ENCODE peak calls at places on chromosomes 7 and 10, in five cellular contexts. K is GM04503, D is RPMI8226, V is AG04449, J is MM.1S. W is an unnamed sample.

GRCh38 chr7:26705567-26705966 is 158.8 kb downstream of the SKAP2 start:
- DNase-seq in D (no peak), V (peak), K (peak), J (no peak), W (peak)

GRCh38 chr7:38112075-38112474 is 66.0 kb upstream of the STARD3NL start:
- DNase-seq in K (no peak), D (no peak), V (no peak), J (no peak), W (no peak)

GRCh38 chr7:18530224-18531179 is 35.0 kb downstream of the HDAC9 start:
- DNase-seq in V (no peak), J (no peak), K (no peak), D (no peak), W (peak)

GRCh38 chr7:158110661-158111555 is 476.7 kb downstream of the PTPRN2 start:
- DNase-seq in D (peak), K (no peak), J (peak), V (no peak), W (no peak)

GRCh38 chr10:133009218-133009954 is 67.0 kb upstream of the CFAP46 start:
- DNase-seq in D (peak), V (no peak), J (no peak), K (no peak), W (no peak)

GRCh38 chr7:143511593-143512047 is 33.9 kb downstream of the TAS2R41 start:
- DNase-seq in D (peak), J (no peak), K (no peak), V (no peak), W (no peak)

GRCh38 chr10:126963354-126963753 is 58.1 kb downstream of the DOCK1 start:
- DNase-seq in K (no peak), J (no peak), V (no peak), D (no peak), W (no peak)

GRCh38 chr10:124328514-124329220 is 90.1 kb downstream of the OAT start:
- DNase-seq in D (no peak), J (no peak), V (no peak), K (no peak), W (no peak)

GRCh38 chr7:66905689-66906088 is 15.3 kb upstream of the TMEM248 start:
- DNase-seq in V (no peak), D (no peak), J (no peak), K (no peak), W (no peak)

GRCh38 chr10:124346831-124347230 is 71.9 kb downstream of the OAT start:
- DNase-seq in K (no peak), J (no peak), V (no peak), D (no peak), W (no peak)

GRCh38 chr7:120802751-120803150 is 55.2 kb downstream of the TSPAN12 start:
- DNase-seq in K (no peak), J (no peak), V (no peak), D (no peak), W (no peak)

GRCh38 chr10:86104156-86104555 is 262.4 kb downstream of the GRID1 start:
- DNase-seq in V (no peak), K (no peak), D (no peak), J (no peak), W (no peak)

GRCh38 chr7:134356421-134356936 is 39.7 kb upstream of the SLC35B4 start:
- DNase-seq in D (no peak), V (no peak), K (no peak), J (no peak), W (no peak)

GRCh38 chr7:157523766-157524421 is 187.1 kb downstream of the DNAJB6 start:
- DNase-seq in V (no peak), J (no peak), K (no peak), D (no peak), W (no peak)

GRCh38 chr10:133335238-133336122 is 1.2 kb downstream of the CALY start:
- DNase-seq in D (no peak), V (no peak), J (no peak), K (no peak), W (peak)

GRCh38 chr10:99777918-99778716 is 4.3 kb upstream of the ABCC2 start:
- DNase-seq in D (no peak), V (no peak), K (no peak), J (peak), W (no peak)

GRCh38 chr7:141550694-141551079 is 523 bp upstream of the AGK start:
- DNase-seq in D (peak), V (no peak), K (no peak), J (no peak), W (peak)

GRCh38 chr7:104891949-104892348 is 122.1 kb upstream of the KMT2E start:
- DNase-seq in V (no peak), K (no peak), D (no peak), J (no peak), W (no peak)

GRCh38 chr10:81101062-81101461 is 563.4 kb downstream of the SH2D4B start:
- DNase-seq in J (no peak), V (no peak), D (no peak), K (no peak), W (no peak)

GRCh38 chr10:92222603-92223275 is 68.1 kb downstream of the CPEB3 start:
- DNase-seq in K (no peak), J (no peak), V (no peak), D (no peak), W (peak)

GRCh38 chr7:32648408-32649156 is 153.3 kb downstream of the AVL9 start:
- DNase-seq in K (no peak), J (peak), D (no peak), V (no peak), W (no peak)

GRCh38 chr7:90626011-90626410 is 29.9 kb downstream of the CDK14 start:
- DNase-seq in D (no peak), K (no peak), V (no peak), J (no peak), W (peak)

GRCh38 chr10:69456880-69457693 is 5.8 kb downstream of the TSPAN15 start:
- DNase-seq in K (no peak), V (no peak), J (no peak), D (no peak), W (peak)

GRCh38 chr10:87105725-87106124 is 10.7 kb downstream of the SHLD2 start:
- DNase-seq in V (no peak), D (no peak), J (no peak), K (no peak), W (no peak)

GRCh38 chr10:10792681-10793080 is 225.0 kb upstream of the CELF2 start:
- DNase-seq in J (no peak), D (no peak), K (peak), V (peak), W (peak)

W was measured in myocyte.